ENCODE peak calls at places on chromosomes 5 and 9, in four cellular contexts. O, W, P and R are unnamed samples. For H3K4me1, the result is how much of the 10 kb centered on the place peaks cover.

GRCh38 chr5:8456846-8457186 is 587.9 kb downstream of the MTRR start:
- DNase-seq in O (no peak), W (no peak), P (peak), R (no peak)

GRCh38 chr9:116689117-116689516 is 2.0 kb downstream of the TRIM32 start:
- DNase-seq in O (no peak), P (no peak), W (no peak), R (no peak)

GRCh38 chr9:127143920-127144465 is 21.6 kb upstream of the ANGPTL2 start:
- DNase-seq in W (no peak), O (no peak), P (no peak), R (no peak)

GRCh38 chr9:108551030-108551964 is 304.5 kb downstream of the ACTL7B start:
- DNase-seq in P (peak), O (no peak), W (no peak), R (no peak)

GRCh38 chr9:83061036-83061435 is 1.9 kb downstream of the RASEF start:
- DNase-seq in P (peak), O (no peak), W (no peak), R (no peak)

GRCh38 chr5:122165574-122166021 is 36.3 kb downstream of the ZNF474 start:
- DNase-seq in P (peak), O (no peak), W (no peak), R (no peak)

GRCh38 chr9:122126340-122127333 is 32.9 kb downstream of the NDUFA8 start:
- DNase-seq in W (no peak), P (peak), O (no peak), R (no peak)

GRCh38 chr5:84487963-84488362 is 103.3 kb upstream of the EDIL3 start:
- DNase-seq in W (no peak), O (no peak), P (peak), R (no peak)

GRCh38 chr5:108878756-108879155 is 131.1 kb downstream of the FER start:
- DNase-seq in O (no peak), P (no peak), W (no peak), R (no peak)

GRCh38 chr9:96020822-96021615 is 145.5 kb downstream of the ERCC6L2 start:
- DNase-seq in O (no peak), W (no peak), P (peak), R (no peak)

GRCh38 chr9:79012561-79012960 is 559.2 kb upstream of the TLE4 start:
- DNase-seq in O (no peak), P (peak), W (no peak), R (no peak)

GRCh38 chr5:76527685-76528161 is 95.5 kb downstream of the F2RL2 start:
- DNase-seq in O (no peak), P (no peak), W (no peak), R (no peak)

GRCh38 chr5:44952376-44952775 is 143.6 kb downstream of the MRPS30 start:
- DNase-seq in O (no peak), W (no peak), P (peak), R (no peak)

GRCh38 chr9:68996457-68996856 is 17.5 kb downstream of the PRKACG start:
- DNase-seq in P (no peak), W (no peak), O (no peak), R (no peak)

GRCh38 chr9:95189230-95190098 is 128.0 kb downstream of the FANCC start:
- DNase-seq in O (no peak), W (no peak), P (no peak), R (peak)

GRCh38 chr9:137605146-137606004 is at the start of gene ARRDC1:
- DNase-seq in W (peak), O (peak), P (peak), R (peak)

GRCh38 chr5:111859533-111860270 is 102.7 kb upstream of the NREP start:
- DNase-seq in P (peak), W (no peak), O (no peak), R (no peak)

GRCh38 chr5:82174128-82174918 is 103.8 kb downstream of the RPS23 start:
- DNase-seq in O (no peak), P (peak), W (no peak), R (peak)

GRCh38 chr9:125495137-125496119 is 211.6 kb downstream of the MAPKAP1 start:
- DNase-seq in P (peak), W (no peak), O (no peak), R (no peak)

GRCh38 chr5:132883261-132883834 is 9.9 kb downstream of the LEAP2 start:
- DNase-seq in W (no peak), O (no peak), P (peak), R (no peak)

GRCh38 chr5:75243100-75243499 is 6.4 kb upstream of the ANKRD31 start:
- DNase-seq in O (no peak), P (no peak), W (no peak), R (no peak)

GRCh38 chr9:32455738-32456137 is 70.3 kb downstream of the RIGI start:
- DNase-seq in O (no peak), P (no peak), W (no peak), R (no peak)

GRCh38 chr9:114746591-114746990 is 59.2 kb downstream of the TNFSF15 start:
- DNase-seq in O (no peak), W (no peak), P (peak), R (no peak)

GRCh38 chr9:134932656-134933055 is 14.9 kb upstream of the FCN1 start:
- DNase-seq in W (no peak), O (no peak), P (no peak), R (no peak)

GRCh38 chr9:134932171-134932570 is 14.5 kb upstream of the FCN1 start:
- DNase-seq in P (no peak), O (no peak), W (no peak), R (no peak)

GRCh38 chr9:134928796-134929559 is 11.3 kb upstream of the FCN1 start:
- DNase-seq in W (no peak), P (no peak), O (no peak), R (no peak)

GRCh38 chr9:134929560-134930158 is 11.9 kb upstream of the FCN1 start:
- DNase-seq in W (no peak), O (no peak), P (no peak), R (no peak)

GRCh38 chr9:134930404-134930803 is 12.7 kb upstream of the FCN1 start:
- DNase-seq in P (no peak), W (no peak), O (no peak), R (no peak)
- H3K4me1 ChIP-seq in P (under half), W (under half), O (under half), R (under half)

GRCh38 chr9:133140606-133141005 is 19.6 kb upstream of the RALGDS start:
- DNase-seq in O (no peak), W (no peak), P (no peak), R (no peak)
- H3K4me1 ChIP-seq in O (under half), W (half or more), P (under half), R (under half)

GRCh38 chr5:126849101-126849678 is 72.3 kb downstream of the LMNB1 start:
- DNase-seq in P (peak), W (no peak), O (no peak), R (no peak)
- H3K4me1 ChIP-seq in P (under half), W (under half), O (under half), R (under half)

DNA sequence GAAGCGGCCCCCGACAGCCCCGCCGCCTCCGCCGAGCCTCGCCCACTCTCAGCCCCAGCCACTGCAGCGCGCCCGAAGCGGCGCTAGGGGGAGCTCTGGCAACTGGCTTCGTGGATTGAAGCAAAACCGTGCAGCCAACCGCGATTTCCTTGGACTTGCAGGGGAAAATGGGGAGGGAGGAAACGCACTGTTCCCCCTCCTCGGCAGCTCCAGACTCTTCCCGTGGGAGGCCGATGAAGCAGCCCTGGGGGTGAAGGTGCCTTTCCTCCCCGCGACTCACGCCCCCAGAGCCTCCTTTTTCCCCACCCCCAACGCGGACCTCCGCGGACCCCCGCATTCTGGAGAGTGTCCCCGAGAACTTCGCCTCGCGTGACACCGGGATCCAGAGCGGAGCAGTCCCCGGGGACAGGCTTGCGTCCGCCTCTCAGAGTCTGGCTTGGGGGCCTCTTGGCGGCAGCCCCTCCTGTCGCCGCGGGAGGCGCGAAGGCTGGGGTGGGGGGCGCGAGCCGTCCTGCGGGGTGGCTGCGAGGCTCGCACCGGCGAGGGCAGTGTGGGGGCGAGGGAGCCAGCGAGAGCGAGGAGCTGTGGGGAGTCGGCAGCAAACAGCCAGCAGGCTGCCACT is 3.8 kb downstream of the IER5L start:
- DNase-seq in W (peak), P (peak), O (peak), R (peak)
- H3K4me1 ChIP-seq in W (under half), P (under half), O (under half), R (under half)

DNA sequence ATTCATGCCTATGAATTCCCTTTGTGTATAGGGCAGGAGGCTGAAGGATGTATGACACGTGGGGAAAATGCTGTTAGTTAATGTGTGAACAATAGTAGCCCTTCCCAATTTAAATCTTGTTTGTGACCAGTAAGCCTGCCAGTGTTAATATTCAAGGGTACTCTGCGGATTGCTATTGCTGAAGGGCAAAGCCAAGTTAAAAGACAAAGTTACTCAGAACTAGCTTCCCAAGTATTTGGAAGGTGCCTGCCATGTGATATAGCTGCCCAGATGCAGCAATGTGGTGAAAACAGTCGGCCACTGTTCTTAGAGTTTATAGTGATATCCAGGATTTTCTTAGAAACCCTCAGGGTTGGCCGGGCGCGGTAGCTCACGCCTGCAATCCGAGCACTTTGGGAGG is 34.6 kb downstream of the MARVELD2 start:
- DNase-seq in W (no peak), O (no peak), P (no peak), R (no peak)
- H3K4me1 ChIP-seq in W (under half), O (under half), P (under half), R (under half)

DNA sequence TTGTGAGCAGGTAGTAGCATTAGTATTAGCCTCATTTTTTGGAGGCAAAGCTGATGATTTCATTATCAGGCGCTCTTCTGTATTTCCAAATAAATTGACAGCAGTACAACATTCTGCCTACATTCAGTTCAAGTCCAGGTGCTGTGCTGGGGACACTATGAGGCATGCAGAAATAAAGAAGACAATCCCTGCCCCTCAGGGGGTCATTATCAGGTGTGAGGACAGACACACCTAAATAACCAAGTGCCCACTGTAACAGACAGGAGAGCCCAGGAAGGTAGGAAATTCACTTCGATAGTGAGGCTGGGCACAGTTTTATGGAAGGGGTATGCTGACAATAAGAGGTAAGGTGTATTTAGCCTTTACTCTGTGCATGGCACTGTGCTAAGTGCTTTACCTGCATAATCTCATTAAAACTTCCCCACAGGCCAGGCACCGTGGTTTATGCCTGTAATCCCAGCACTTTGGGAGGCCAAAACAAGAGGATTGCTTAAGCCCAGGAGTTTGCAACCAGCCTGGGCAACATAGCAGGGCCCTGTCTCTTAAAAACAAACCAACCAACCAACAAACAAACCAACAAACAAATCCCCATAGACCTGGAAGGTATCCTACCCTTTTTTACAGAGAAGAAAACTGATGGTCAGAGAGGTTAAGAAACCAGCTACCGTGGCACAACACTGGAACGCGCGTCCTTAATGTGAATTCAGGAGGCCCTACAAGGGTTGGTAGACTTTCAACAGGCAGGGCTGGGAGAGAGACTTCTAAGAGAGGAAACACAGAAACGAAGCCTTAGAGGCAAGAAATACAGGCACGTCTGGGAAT is 17.5 kb upstream of the GPX3 start:
- DNase-seq in P (no peak), W (no peak), O (no peak), R (no peak)
- H3K4me1 ChIP-seq in P (under half), W (under half), O (under half), R (under half)

GRCh38 chr5:139296862-139297326 is 3.4 kb downstream of the MATR3 start:
- DNase-seq in P (no peak), O (no peak), W (no peak), R (no peak)
- H3K4me1 ChIP-seq in P (under half), O (under half), W (under half), R (half or more)